ENCODE peak calls at places on chromosomes 12 and 14, in seven cellular contexts. X is K562; G is CD8-positive, alpha-beta T cell; U is spleen; V is CD8-positive, alpha-beta memory T cell; Z is mesendoderm; L is A549. W is an unnamed sample. For H3K4me1, the result is how much of the 10 kb centered on the place peaks cover.

GRCh38 chr12:80892597-80893445 is 44.9 kb downstream of the LIN7A start:
- DNase-seq in X (no peak), G (no peak), U (no peak), V (no peak), Z (peak), L (no peak), W (no peak)

GRCh38 chr12:82912406-82912805 is 225.7 kb downstream of the TMTC2 start:
- DNase-seq in X (no peak), G (no peak), U (no peak), V (no peak), Z (no peak), L (no peak), W (no peak)

GRCh38 chr14:68501621-68502052 is 291.2 kb downstream of the ZFP36L1 start:
- DNase-seq in X (no peak), G (no peak), U (peak), V (no peak), Z (no peak), L (no peak), W (peak)

GRCh38 chr14:90409209-90409730 is 12.4 kb downstream of the CALM1 start:
- DNase-seq in X (no peak), G (no peak), U (no peak), V (no peak), Z (no peak), L (peak), W (peak)

GRCh38 chr14:103343164-103343879 is 9.3 kb downstream of the EIF5 start:
- DNase-seq in X (no peak), G (no peak), U (no peak), V (no peak), Z (no peak), L (no peak), W (no peak)

GRCh38 chr14:101007765-101008164 is 104.2 kb upstream of the RTL1 start:
- DNase-seq in X (no peak), G (no peak), U (peak), V (no peak), Z (no peak), L (no peak), W (peak)

GRCh38 chr12:124680863-124681778 is 113.7 kb upstream of the NCOR2 start:
- DNase-seq in X (peak), G (no peak), U (no peak), V (no peak), Z (peak), L (peak), W (peak)

GRCh38 chr12:79366374-79366773 is 324.4 kb downstream of the PAWR start:
- DNase-seq in X (no peak), G (no peak), U (no peak), V (no peak), Z (peak), L (no peak), W (no peak)

GRCh38 chr12:132771126-132771838 is 9.7 kb upstream of the ANKLE2 start:
- DNase-seq in X (no peak), G (peak), U (peak), V (peak), Z (no peak), L (no peak), W (no peak)

GRCh38 chr12:94962680-94963079 is 40.8 kb downstream of the NDUFA12 start:
- DNase-seq in X (no peak), G (no peak), U (no peak), V (no peak), Z (no peak), L (no peak), W (no peak)

GRCh38 chr14:68695871-68696665 is 96.8 kb downstream of the ZFP36L1 start:
- DNase-seq in X (no peak), G (no peak), U (no peak), V (no peak), Z (no peak), L (no peak), W (no peak)

GRCh38 chr14:83826838-83827237 is 1703.1 kb upstream of the FLRT2 start:
- DNase-seq in X (no peak), G (no peak), U (no peak), V (no peak), Z (peak), L (peak), W (no peak)

GRCh38 chr12:94817695-94818075 is 167.3 kb upstream of the TMCC3 start:
- DNase-seq in X (no peak), G (no peak), U (no peak), V (no peak), Z (no peak), L (no peak), W (no peak)

GRCh38 chr12:98229539-98229921 is 285.9 kb upstream of the TMPO start:
- DNase-seq in X (no peak), G (no peak), U (no peak), V (no peak), Z (no peak), L (no peak), W (no peak)

GRCh38 chr12:54164402-54165145 is 24.2 kb downstream of the SMUG1 start:
- DNase-seq in X (no peak), G (no peak), U (no peak), V (no peak), Z (peak), L (no peak), W (no peak)

GRCh38 chr12:179131-179884 is 34.6 kb downstream of the SLC6A12 start:
- DNase-seq in X (no peak), G (no peak), U (no peak), V (no peak), Z (peak), L (no peak), W (no peak)

GRCh38 chr12:67797316-67797741 is 148.8 kb downstream of the DYRK2 start:
- DNase-seq in X (no peak), G (no peak), U (no peak), V (no peak), Z (no peak), L (no peak), W (no peak)

GRCh38 chr14:36067428-36068187 is 108.9 kb downstream of the PTCSC3 start:
- DNase-seq in X (no peak), G (no peak), U (no peak), V (no peak), Z (no peak), L (no peak), W (no peak)

GRCh38 chr12:62808166-62808879 is 126.6 kb downstream of the PPM1H start:
- DNase-seq in X (no peak), G (no peak), U (no peak), V (no peak), Z (no peak), L (no peak), W (no peak)

GRCh38 chr14:44846232-44846824 is 115.4 kb downstream of the KLHL28 start:
- DNase-seq in X (peak), G (no peak), U (no peak), V (no peak), Z (peak), L (peak), W (no peak)

GRCh38 chr14:58281969-58282368 is 16.4 kb upstream of the ARID4A start:
- DNase-seq in X (no peak), G (no peak), U (no peak), V (no peak), Z (no peak), L (peak), W (no peak)
- H3K27ac ChIP-seq in X (peak), G (peak), U (peak), V (peak), Z (no peak), L (peak), W (peak)

GRCh38 chr12:72274926-72275325 is 2.8 kb downstream of the TRHDE start:
- DNase-seq in X (no peak), G (no peak), U (no peak), V (no peak), Z (no peak), L (no peak), W (no peak)

GRCh38 chr12:72272731-72273498 is 745 bp downstream of the TRHDE start:
- DNase-seq in X (no peak), G (no peak), U (peak), V (no peak), Z (peak), L (no peak), W (peak)

GRCh38 chr12:72275551-72275950 is 3.4 kb downstream of the TRHDE start:
- DNase-seq in X (no peak), G (no peak), U (no peak), V (no peak), Z (no peak), L (no peak), W (no peak)

GRCh38 chr12:72273499-72273837 is 1.3 kb downstream of the TRHDE start:
- DNase-seq in X (no peak), G (no peak), U (peak), V (no peak), Z (no peak), L (no peak), W (no peak)

GRCh38 chr12:72273851-72274284 is 1.7 kb downstream of the TRHDE start:
- DNase-seq in X (no peak), G (no peak), U (peak), V (no peak), Z (peak), L (no peak), W (peak)
- H3K4me3 ChIP-seq in X (no peak), G (no peak), U (peak), V (no peak), Z (no peak), L (peak), W (peak)

GRCh38 chr12:116563262-116563661 is 4.1 kb downstream of the MAP1LC3B2 start:
- DNase-seq in X (no peak), G (no peak), U (no peak), V (no peak), Z (no peak), L (no peak), W (no peak)

GRCh38 chr12:116559330-116560080 is at the start of gene MAP1LC3B2:
- DNase-seq in X (peak), G (peak), U (peak), V (peak), Z (no peak), L (peak), W (peak)

GRCh38 chr12:116562090-116562489 is 2.9 kb downstream of the MAP1LC3B2 start:
- DNase-seq in X (no peak), G (no peak), U (no peak), V (no peak), Z (no peak), L (no peak), W (no peak)

GRCh38 chr12:116559080-116559329 is 176 bp upstream of the MAP1LC3B2 start:
- DNase-seq in X (peak), G (no peak), U (no peak), V (no peak), Z (no peak), L (no peak), W (no peak)

GRCh38 chr12:116561181-116561821 is 2.1 kb downstream of the MAP1LC3B2 start:
- DNase-seq in X (peak), G (no peak), U (no peak), V (no peak), Z (no peak), L (no peak), W (no peak)
- H3K4me1 ChIP-seq in X (under half), G (under half), U (half or more), V (under half), Z (under half), L (under half), W (under half)

DNA sequence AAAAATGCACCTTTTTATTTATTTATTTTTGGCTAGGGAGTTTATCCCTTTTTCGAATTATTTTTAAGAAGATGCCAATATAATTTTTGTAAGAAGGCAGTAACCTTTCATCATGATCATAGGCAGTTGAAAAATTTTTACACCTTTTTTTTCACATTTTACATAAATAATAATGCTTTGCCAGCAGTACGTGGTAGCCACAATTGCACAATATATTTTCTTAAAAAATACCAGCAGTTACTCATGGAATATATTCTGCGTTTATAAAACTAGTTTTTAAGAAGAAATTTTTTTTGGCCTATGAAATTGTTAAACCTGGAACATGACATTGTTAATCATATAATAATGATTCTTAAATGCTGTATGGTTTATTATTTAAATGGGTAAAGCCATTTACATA is 14.9 kb upstream of the SNAPC1 start:
- DNase-seq in X (no peak), G (no peak), U (no peak), V (no peak), Z (no peak), L (no peak), W (no peak)
- H3K27ac ChIP-seq in X (no peak), G (no peak), U (no peak), V (no peak), Z (no peak), L (no peak), W (no peak)

DNA sequence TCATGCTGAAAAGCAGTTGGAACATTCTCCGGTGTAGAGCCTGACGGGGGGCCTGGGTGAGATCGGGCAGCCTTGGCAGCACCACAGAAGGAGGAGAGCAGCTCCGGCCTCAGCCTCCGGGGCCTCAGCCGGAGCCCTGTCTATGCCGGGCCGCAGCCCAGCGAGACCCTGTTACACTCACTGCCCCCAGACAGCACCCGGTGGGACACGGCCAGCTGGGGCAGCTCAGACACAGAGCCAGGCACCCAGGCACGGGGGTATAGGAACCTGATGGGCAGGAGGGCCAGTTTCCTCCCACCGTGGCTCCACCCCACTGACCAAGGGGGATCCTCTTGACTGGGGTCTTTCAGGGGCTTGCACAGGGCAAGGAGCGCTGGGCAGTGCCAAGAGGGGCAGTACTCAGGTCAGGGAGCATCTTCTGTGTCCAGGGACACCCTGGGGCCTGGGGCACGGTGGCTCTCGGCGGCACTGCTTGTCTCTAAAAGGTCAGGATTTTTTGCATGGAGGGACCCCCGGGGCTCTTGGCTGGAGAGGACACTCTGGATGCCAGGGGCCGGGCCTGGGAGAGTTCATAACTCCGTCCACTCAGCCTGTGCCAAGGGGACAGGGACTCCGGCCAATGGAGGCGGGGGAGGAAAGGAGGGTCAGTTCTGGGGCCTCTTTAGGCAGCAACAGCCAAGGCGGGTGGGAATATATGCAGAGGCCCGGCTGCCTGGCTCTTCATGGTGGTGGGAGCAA is 9.4 kb downstream of the INF2 start:
- DNase-seq in X (no peak), G (no peak), U (no peak), V (no peak), Z (no peak), L (no peak), W (no peak)
- H3K4me3 ChIP-seq in X (no peak), G (no peak), U (no peak), V (no peak), Z (no peak), L (no peak), W (no peak)

GRCh38 chr12:20494803-20495202 is 126.5 kb downstream of the PDE3A start:
- DNase-seq in X (no peak), G (no peak), U (no peak), V (no peak), Z (no peak), L (no peak), W (no peak)
- H3K4me1 ChIP-seq in X (under half), G (under half), U (under half), V (under half), Z (under half), L (half or more), W (under half)

DNA sequence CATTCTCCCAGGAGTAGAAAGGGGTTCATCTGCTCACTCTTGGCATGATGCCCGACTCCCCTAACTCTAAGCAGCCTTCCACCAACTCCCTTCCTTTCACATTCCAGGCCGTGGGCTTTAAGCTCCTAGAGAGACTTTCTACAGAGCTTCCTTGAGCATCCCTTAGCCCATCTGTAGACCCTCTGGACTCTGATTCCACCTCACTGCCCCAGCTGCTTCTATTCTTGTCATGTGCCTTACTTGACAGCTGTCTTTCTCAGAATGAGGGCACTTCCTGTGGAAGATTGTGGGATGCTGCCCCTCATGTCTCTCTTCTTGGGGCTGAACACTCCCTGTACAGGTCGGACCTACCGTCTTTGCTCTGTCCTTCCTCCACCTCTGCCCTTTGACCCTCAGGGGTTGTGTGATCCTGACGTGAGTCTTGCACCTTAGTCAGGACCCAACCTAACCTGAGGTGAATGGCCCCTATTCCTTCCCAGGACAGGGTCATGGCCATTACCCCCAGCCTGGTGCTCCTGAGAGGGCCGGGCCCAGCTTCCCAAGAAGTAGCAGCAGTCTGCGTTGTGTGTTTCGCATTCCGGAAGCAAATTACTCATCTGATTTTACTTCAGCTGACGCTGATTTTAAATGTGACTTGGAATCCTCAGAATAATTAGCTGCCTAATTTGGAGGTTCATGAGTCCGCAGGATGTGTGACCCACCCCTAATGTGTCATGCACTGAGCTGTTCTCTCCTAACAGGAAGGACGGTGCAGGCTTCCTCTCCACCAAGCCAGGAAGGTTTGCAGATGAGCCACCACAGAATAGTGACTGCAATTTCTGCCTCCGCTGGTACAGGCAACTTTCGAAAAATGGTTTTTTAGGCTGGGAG is 2.7 kb upstream of the GALNT6 start:
- DNase-seq in X (no peak), G (peak), U (no peak), V (peak), Z (no peak), L (no peak), W (no peak)
- H3K27ac ChIP-seq in X (no peak), G (peak), U (no peak), V (peak), Z (no peak), L (no peak), W (no peak)

DNA sequence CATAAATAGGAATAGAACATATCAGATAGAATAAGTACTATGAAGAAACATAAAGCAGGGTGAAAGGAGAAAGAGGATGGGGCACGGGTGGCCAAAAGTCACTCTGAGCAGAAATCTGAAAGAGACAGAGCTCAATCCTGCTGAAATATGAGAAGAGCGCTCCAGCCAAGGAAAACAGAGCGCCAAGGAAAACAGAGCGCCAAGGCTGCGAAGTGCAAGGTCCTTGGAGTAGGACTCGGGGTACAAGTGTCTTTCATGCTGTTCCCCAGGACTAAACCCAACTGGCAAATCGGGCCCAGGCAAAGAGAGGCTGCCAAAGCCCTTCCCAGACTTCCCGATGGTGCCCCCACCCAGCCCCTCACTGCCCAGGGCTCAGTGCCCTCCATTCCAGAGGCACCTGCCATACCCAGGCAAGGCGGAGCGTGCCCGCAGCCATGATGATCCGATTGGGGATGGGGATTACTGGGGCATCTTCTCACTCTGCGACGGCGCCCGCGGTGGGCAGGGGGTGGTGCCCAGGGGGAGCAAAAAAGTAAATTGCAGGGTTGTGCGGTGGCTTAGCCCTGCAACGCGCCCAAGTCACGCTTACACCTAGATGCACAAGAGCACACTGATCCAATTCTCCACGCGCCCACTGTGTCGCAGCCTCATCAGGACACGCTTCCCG is 1.7 kb downstream of the LTBP2 start:
- DNase-seq in X (no peak), G (no peak), U (no peak), V (no peak), Z (no peak), L (no peak), W (no peak)
- H3K4me3 ChIP-seq in X (no peak), G (no peak), U (no peak), V (no peak), Z (no peak), L (no peak), W (peak)

W was measured in kidney.